ENCODE peak calls at places on chromosomes 2 and 18, in six cellular contexts. One of them, this sample, is unnamed.

GRCh38 chr2:236965021-236965840 is 120.5 kb upstream of the COPS8 start:
- DNase-seq in left kidney: no peak
- DNase-seq in GF-D8: no peak
- DNase-seq in HS-5: no peak
- DNase-seq in LoVo: no peak
- DNase-seq in HAP-1: no peak
- DNase-seq in this sample: peak

GRCh38 chr18:41075212-41075611 is 879.8 kb upstream of the PIK3C3 start:
- DNase-seq in left kidney: no peak
- DNase-seq in HS-5: peak
- DNase-seq in GF-D8: no peak
- DNase-seq in HAP-1: no peak
- DNase-seq in LoVo: no peak
- DNase-seq in this sample: peak

GRCh38 chr18:58789856-58790255 is 74.8 kb upstream of the ZNF532 start:
- DNase-seq in LoVo: no peak
- DNase-seq in HAP-1: no peak
- DNase-seq in HS-5: no peak
- DNase-seq in left kidney: peak
- DNase-seq in GF-D8: no peak
- DNase-seq in this sample: no peak

GRCh38 chr2:182915369-182916326 is 49.2 kb upstream of the FRZB start:
- DNase-seq in HS-5: peak
- DNase-seq in LoVo: no peak
- DNase-seq in left kidney: peak
- DNase-seq in GF-D8: no peak
- DNase-seq in HAP-1: no peak
- DNase-seq in this sample: peak

GRCh38 chr2:146807568-146808168 is 1037.2 kb upstream of the ACVR2A start:
- DNase-seq in LoVo: no peak
- DNase-seq in GF-D8: no peak
- DNase-seq in HS-5: no peak
- DNase-seq in HAP-1: no peak
- DNase-seq in left kidney: no peak
- DNase-seq in this sample: no peak

GRCh38 chr2:10984418-10985130 is 72.8 kb downstream of the KCNF1 start:
- DNase-seq in HAP-1: no peak
- DNase-seq in GF-D8: no peak
- DNase-seq in HS-5: no peak
- DNase-seq in LoVo: no peak
- DNase-seq in left kidney: no peak
- DNase-seq in this sample: no peak

GRCh38 chr2:31168291-31168690 is 30.1 kb upstream of the GALNT14 start:
- DNase-seq in LoVo: no peak
- DNase-seq in HS-5: no peak
- DNase-seq in HAP-1: no peak
- DNase-seq in left kidney: no peak
- DNase-seq in GF-D8: no peak
- DNase-seq in this sample: no peak

GRCh38 chr2:58054264-58054663 is 7.7 kb downstream of the VRK2 start:
- DNase-seq in HAP-1: no peak
- DNase-seq in LoVo: no peak
- DNase-seq in left kidney: no peak
- DNase-seq in GF-D8: peak
- DNase-seq in HS-5: peak
- DNase-seq in this sample: no peak

GRCh38 chr2:149827585-149828156 is 240.1 kb upstream of the MMADHC start:
- DNase-seq in LoVo: no peak
- DNase-seq in HAP-1: no peak
- DNase-seq in GF-D8: no peak
- DNase-seq in left kidney: no peak
- DNase-seq in HS-5: no peak
- DNase-seq in this sample: peak

GRCh38 chr2:237603718-237604362 is 13.3 kb upstream of the RAB17 start:
- DNase-seq in GF-D8: peak
- DNase-seq in left kidney: peak
- DNase-seq in HAP-1: no peak
- DNase-seq in HS-5: no peak
- DNase-seq in LoVo: no peak
- DNase-seq in this sample: no peak

GRCh38 chr2:95277246-95277906 is 3.1 kb downstream of the PROM2 start:
- DNase-seq in HAP-1: no peak
- DNase-seq in LoVo: no peak
- DNase-seq in left kidney: peak
- DNase-seq in HS-5: no peak
- DNase-seq in GF-D8: no peak
- DNase-seq in this sample: peak

GRCh38 chr18:23856466-23857175 is 157.9 kb upstream of the TTC39C start:
- DNase-seq in HAP-1: no peak
- DNase-seq in GF-D8: no peak
- DNase-seq in HS-5: no peak
- DNase-seq in left kidney: no peak
- DNase-seq in LoVo: peak
- DNase-seq in this sample: peak

GRCh38 chr18:711693-712400 is 583 bp downstream of the ENOSF1 start:
- DNase-seq in HS-5: peak
- DNase-seq in HAP-1: peak
- DNase-seq in GF-D8: peak
- DNase-seq in LoVo: peak
- DNase-seq in left kidney: peak
- DNase-seq in this sample: peak